ENCODE peak calls at places on chromosome 2, in six cellular contexts. J is RCC 7860, S is type B pancreatic cell, K is dorsolateral prefrontal cortex, I is hypothalamus, Q is H9. O is an unnamed sample.

GRCh38 chr2:74573747-74574562 is 19.4 kb downstream of the DOK1 start:
- DNase-seq in K (no peak), I (no peak), Q (no peak), J (no peak), S (no peak), O (no peak)

GRCh38 chr2:128314348-128315121 is 4.1 kb downstream of the HS6ST1 start:
- DNase-seq in S (peak; percentile 53), J (no peak), K (peak; percentile 26), I (no peak), Q (no peak), O (no peak)

GRCh38 chr2:26193578-26194231 is 20.8 kb downstream of the GAREM2 start:
- DNase-seq in J (no peak), Q (no peak), S (no peak), I (no peak), K (no peak), O (no peak)

GRCh38 chr2:3678212-3678611 is 20.2 kb downstream of the ALLC start:
- DNase-seq in S (peak; percentile 25), Q (no peak), I (no peak), K (no peak), J (no peak), O (no peak)

GRCh38 chr2:20539776-20540586 is 93.1 kb downstream of the RHOB start:
- DNase-seq in S (no peak), I (no peak), Q (no peak), K (no peak), J (no peak), O (no peak)

GRCh38 chr2:42767080-42767898 is 3.4 kb upstream of the OXER1 start:
- DNase-seq in K (no peak), Q (no peak), J (no peak), S (no peak), I (no peak), O (no peak)

GRCh38 chr2:105573910-105574655 is 170.6 kb upstream of the NCK2 start:
- DNase-seq in S (no peak), K (no peak), I (no peak), Q (no peak), J (no peak), O (no peak)

GRCh38 chr2:109261906-109262631 is 133.1 kb downstream of the SH3RF3 start:
- DNase-seq in I (no peak), S (no peak), K (no peak), Q (no peak), J (no peak), O (no peak)

GRCh38 chr2:17879137-17879912 is 858 bp downstream of the KCNS3 start:
- DNase-seq in Q (peak; percentile 92), I (peak; percentile 25), J (peak; percentile 76), K (peak; percentile 51), S (no peak), O (peak; percentile 94)

GRCh38 chr2:120675460-120676130 is 60.1 kb upstream of the GLI2 start:
- DNase-seq in K (no peak), J (peak; percentile 56), S (no peak), I (peak; percentile 14), Q (peak; percentile 77), O (peak; percentile 77)

GRCh38 chr2:232230557-232230956 is 148.0 kb upstream of the ALPP start:
- DNase-seq in S (no peak), J (no peak), I (no peak), K (no peak), Q (peak; percentile 77), O (no peak)

GRCh38 chr2:182893666-182894065 is 27.2 kb upstream of the FRZB start:
- DNase-seq in Q (no peak), S (no peak), J (no peak), K (no peak), I (no peak), O (no peak)

GRCh38 chr2:47072018-47072691 is 83.0 kb downstream of the STPG4 start:
- DNase-seq in J (no peak), I (no peak), K (peak; percentile 91), Q (peak; percentile 60), S (no peak), O (no peak)

GRCh38 chr2:236572482-236572881 is 2.9 kb downstream of the ACKR3 start:
- DNase-seq in K (no peak), I (no peak), S (no peak), Q (no peak), J (no peak), O (no peak)

GRCh38 chr2:119871725-119872124 is 112.0 kb downstream of the PTPN4 start:
- DNase-seq in Q (no peak), J (no peak), I (no peak), S (no peak), K (no peak), O (no peak)

GRCh38 chr2:149483004-149483605 is 104.5 kb downstream of the MMADHC start:
- DNase-seq in S (no peak), Q (no peak), I (no peak), J (no peak), K (no peak), O (no peak)

GRCh38 chr2:70907130-70907756 is 28.5 kb upstream of the ATP6V1B1 start:
- DNase-seq in S (peak; percentile 65), K (no peak), I (no peak), Q (no peak), J (no peak), O (no peak)

GRCh38 chr2:170361359-170361936 is 183.5 kb downstream of the MYO3B start:
- DNase-seq in Q (peak; percentile 64), K (no peak), I (peak; percentile 1), S (no peak), J (peak; percentile 23), O (peak; percentile 39)

GRCh38 chr2:45267062-45267702 is 257.9 kb upstream of the SIX2 start:
- DNase-seq in I (no peak), J (no peak), Q (no peak), S (peak; percentile 47), K (no peak), O (no peak)

GRCh38 chr2:151361674-151362380 is 4.4 kb downstream of the TNFAIP6 start:
- DNase-seq in J (peak; percentile 79), S (no peak), Q (no peak), I (no peak), K (no peak), O (peak; percentile 65)